ENCODE peak calls at places on chromosomes 5 and 9, in four cellular contexts. One of them, this sample, is unnamed.

GRCh38 chr5:116699348-116699747 is 124.7 kb upstream of the SEMA6A start:
- DNase-seq in activated T-cell treated with anti-CD3 and anti-CD28 coated beads for 1 hour: no peak
- DNase-seq in M059J: no peak
- DNase-seq in DND-41: no peak
- DNase-seq in this sample: no peak

GRCh38 chr9:116112236-116112635 is 41.4 kb upstream of the PAPPA start:
- DNase-seq in M059J: peak
- DNase-seq in activated T-cell treated with anti-CD3 and anti-CD28 coated beads for 1 hour: no peak
- DNase-seq in DND-41: no peak
- DNase-seq in this sample: no peak

GRCh38 chr5:98942849-98943248 is 14.0 kb upstream of the CHD1 start:
- DNase-seq in M059J: no peak
- DNase-seq in DND-41: no peak
- DNase-seq in activated T-cell treated with anti-CD3 and anti-CD28 coated beads for 1 hour: no peak
- DNase-seq in this sample: no peak

GRCh38 chr9:136364369-136364748 is 815 bp upstream of the DNLZ start:
- DNase-seq in M059J: no peak
- DNase-seq in DND-41: no peak
- DNase-seq in activated T-cell treated with anti-CD3 and anti-CD28 coated beads for 1 hour: no peak
- DNase-seq in this sample: no peak

GRCh38 chr9:107422189-107422802 is 67.3 kb downstream of the KLF4 start:
- DNase-seq in M059J: peak
- DNase-seq in DND-41: peak
- DNase-seq in activated T-cell treated with anti-CD3 and anti-CD28 coated beads for 1 hour: no peak
- DNase-seq in this sample: no peak

GRCh38 chr9:71911908-71912325 is 478 bp downstream of the C9orf85 start:
- DNase-seq in activated T-cell treated with anti-CD3 and anti-CD28 coated beads for 1 hour: no peak
- DNase-seq in M059J: no peak
- DNase-seq in DND-41: no peak
- DNase-seq in this sample: no peak

GRCh38 chr5:108898257-108898656 is 150.6 kb downstream of the FER start:
- DNase-seq in M059J: no peak
- DNase-seq in DND-41: no peak
- DNase-seq in activated T-cell treated with anti-CD3 and anti-CD28 coated beads for 1 hour: no peak
- DNase-seq in this sample: no peak

GRCh38 chr5:164002214-164002613 is 496.8 kb downstream of the MAT2B start:
- DNase-seq in DND-41: no peak
- DNase-seq in activated T-cell treated with anti-CD3 and anti-CD28 coated beads for 1 hour: no peak
- DNase-seq in M059J: peak
- DNase-seq in this sample: no peak

GRCh38 chr9:123620258-123620657 is 264.3 kb downstream of the CRB2 start:
- DNase-seq in DND-41: no peak
- DNase-seq in activated T-cell treated with anti-CD3 and anti-CD28 coated beads for 1 hour: no peak
- DNase-seq in M059J: peak
- DNase-seq in this sample: no peak

GRCh38 chr5:132498686-132499271 is 8.2 kb upstream of the IRF1 start:
- DNase-seq in DND-41: no peak
- DNase-seq in M059J: peak
- DNase-seq in activated T-cell treated with anti-CD3 and anti-CD28 coated beads for 1 hour: no peak
- DNase-seq in this sample: no peak

GRCh38 chr5:64417390-64417789 is 88.4 kb upstream of the RGS7BP start:
- DNase-seq in activated T-cell treated with anti-CD3 and anti-CD28 coated beads for 1 hour: no peak
- DNase-seq in M059J: no peak
- DNase-seq in DND-41: no peak
- DNase-seq in this sample: no peak

GRCh38 chr5:35651002-35651756 is 33.5 kb downstream of the SPEF2 start:
- DNase-seq in M059J: peak
- DNase-seq in activated T-cell treated with anti-CD3 and anti-CD28 coated beads for 1 hour: peak
- DNase-seq in DND-41: peak
- DNase-seq in this sample: no peak

GRCh38 chr5:175922192-175922885 is 45.8 kb downstream of the THOC3 start:
- DNase-seq in M059J: peak
- DNase-seq in DND-41: no peak
- DNase-seq in activated T-cell treated with anti-CD3 and anti-CD28 coated beads for 1 hour: no peak
- DNase-seq in this sample: no peak

GRCh38 chr9:121670447-121670846 is 19.0 kb downstream of the DAB2IP start:
- DNase-seq in activated T-cell treated with anti-CD3 and anti-CD28 coated beads for 1 hour: no peak
- DNase-seq in DND-41: no peak
- DNase-seq in M059J: no peak
- DNase-seq in this sample: no peak

GRCh38 chr5:43044181-43044914 is 4.2 kb upstream of the ANXA2R start:
- DNase-seq in activated T-cell treated with anti-CD3 and anti-CD28 coated beads for 1 hour: no peak
- DNase-seq in DND-41: no peak
- DNase-seq in M059J: no peak
- DNase-seq in this sample: no peak

GRCh38 chr9:137365056-137365455 is 57.9 kb downstream of the EXD3 start:
- DNase-seq in activated T-cell treated with anti-CD3 and anti-CD28 coated beads for 1 hour: no peak
- DNase-seq in DND-41: no peak
- DNase-seq in M059J: no peak
- DNase-seq in this sample: no peak

GRCh38 chr5:140130949-140131733 is 5.4 kb downstream of the IGIP start:
- DNase-seq in activated T-cell treated with anti-CD3 and anti-CD28 coated beads for 1 hour: no peak
- DNase-seq in M059J: peak
- DNase-seq in DND-41: no peak
- DNase-seq in this sample: no peak

GRCh38 chr9:88991066-88992030 is at the start of gene S1PR3:
- DNase-seq in activated T-cell treated with anti-CD3 and anti-CD28 coated beads for 1 hour: peak
- DNase-seq in M059J: peak
- DNase-seq in DND-41: no peak
- DNase-seq in this sample: no peak

GRCh38 chr5:1111727-1112289 is at the start of gene SLC12A7:
- DNase-seq in activated T-cell treated with anti-CD3 and anti-CD28 coated beads for 1 hour: peak
- DNase-seq in DND-41: peak
- DNase-seq in M059J: peak
- DNase-seq in this sample: no peak

GRCh38 chr5:98651715-98652114 is 121.7 kb upstream of the RGMB start:
- DNase-seq in DND-41: no peak
- DNase-seq in activated T-cell treated with anti-CD3 and anti-CD28 coated beads for 1 hour: no peak
- DNase-seq in M059J: peak
- DNase-seq in this sample: no peak

GRCh38 chr5:142825378-142826089 is 55.4 kb downstream of the ARHGAP26 start:
- DNase-seq in DND-41: no peak
- DNase-seq in activated T-cell treated with anti-CD3 and anti-CD28 coated beads for 1 hour: no peak
- DNase-seq in M059J: peak
- DNase-seq in this sample: no peak

GRCh38 chr9:88736136-88736637 is 201.2 kb downstream of the NXNL2 start:
- DNase-seq in DND-41: no peak
- DNase-seq in M059J: peak
- DNase-seq in activated T-cell treated with anti-CD3 and anti-CD28 coated beads for 1 hour: no peak
- DNase-seq in this sample: no peak

GRCh38 chr9:76137941-76138340 is 247.5 kb downstream of the PCSK5 start:
- DNase-seq in DND-41: no peak
- DNase-seq in activated T-cell treated with anti-CD3 and anti-CD28 coated beads for 1 hour: no peak
- DNase-seq in M059J: no peak
- DNase-seq in this sample: no peak

GRCh38 chr5:179228341-179229121 is 116.7 kb downstream of the ADAMTS2 start:
- DNase-seq in DND-41: no peak
- DNase-seq in activated T-cell treated with anti-CD3 and anti-CD28 coated beads for 1 hour: no peak
- DNase-seq in M059J: peak
- DNase-seq in this sample: no peak

GRCh38 chr5:37029436-37029835 is 152.9 kb downstream of the NIPBL start:
- DNase-seq in M059J: no peak
- DNase-seq in activated T-cell treated with anti-CD3 and anti-CD28 coated beads for 1 hour: no peak
- DNase-seq in DND-41: no peak
- DNase-seq in this sample: no peak

GRCh38 chr5:178121450-178122276 is 8.3 kb downstream of the N4BP3 start:
- DNase-seq in activated T-cell treated with anti-CD3 and anti-CD28 coated beads for 1 hour: no peak
- DNase-seq in DND-41: peak
- DNase-seq in M059J: no peak
- DNase-seq in this sample: no peak

GRCh38 chr9:109459423-109459822 is 38.7 kb downstream of the PTPN3 start:
- DNase-seq in activated T-cell treated with anti-CD3 and anti-CD28 coated beads for 1 hour: no peak
- DNase-seq in M059J: no peak
- DNase-seq in DND-41: peak
- DNase-seq in this sample: no peak